ENCODE peak calls at places on chromosomes 1 and 21, in five cellular contexts. N is NCI-H1105; S is Kasumi-1; Y is activated T-cell treated with anti-CD3 and anti-CD28 coated beads for 1 hour; M is activated CD4-positive, alpha-beta T cell treated with anti-CD3 and anti-CD28 coated beads, Interleukin-2, amount 50 U/mL, for 1 hour. F is an unnamed sample.
A peak's percentile ranks its signal among the peaks of the same experiment; 100 is the strongest.

GRCh38 chr1:94110946-94111740 is 9.8 kb downstream of the ABCA4 start:
- DNase-seq in N (no peak), S (no peak), Y (no peak), M (no peak), F (no peak)

GRCh38 chr1:38009088-38009840 is 3.3 kb upstream of the UTP11 start:
- DNase-seq in N (no peak), S (peak; percentile 95), Y (no peak), M (no peak), F (peak; percentile 39)

GRCh38 chr1:54053745-54054437 is 483 bp downstream of the TCEANC2 start:
- DNase-seq in N (no peak), S (peak; percentile 38), Y (no peak), M (no peak), F (no peak)

GRCh38 chr1:167251482-167251881 is 30.8 kb downstream of the POU2F1 start:
- DNase-seq in N (no peak), S (no peak), Y (no peak), M (no peak), F (no peak)

GRCh38 chr1:234666206-234666605 is 56.2 kb upstream of the IRF2BP2 start:
- DNase-seq in N (no peak), S (no peak), Y (no peak), M (no peak), F (no peak)

GRCh38 chr1:227006397-227006796 is 66.3 kb downstream of the COQ8A start:
- DNase-seq in N (no peak), S (no peak), Y (no peak), M (no peak), F (no peak)

GRCh38 chr1:241269116-241269515 is 87.9 kb downstream of the RGS7 start:
- DNase-seq in N (no peak), S (no peak), Y (no peak), M (no peak), F (no peak)

GRCh38 chr1:202221911-202222909 is 28.6 kb downstream of the LGR6 start:
- DNase-seq in N (peak; percentile 11), S (no peak), Y (no peak), M (no peak), F (no peak)

GRCh38 chr1:37475380-37476086 is 1.2 kb downstream of the ZC3H12A start:
- DNase-seq in N (no peak), S (no peak), Y (no peak), M (no peak), F (no peak)

GRCh38 chr1:8718878-8719361 is 98.5 kb downstream of the RERE start:
- DNase-seq in N (no peak), S (no peak), Y (no peak), M (no peak), F (no peak)

GRCh38 chr1:85200870-85201339 is at the start of gene SYDE2:
- DNase-seq in N (peak; percentile 58), S (peak; percentile 88), Y (peak; percentile 66), M (peak; percentile 77), F (peak; percentile 73)

GRCh38 chr1:53550201-53550741 is 91.1 kb downstream of the DMRTB1 start:
- DNase-seq in N (no peak), S (no peak), Y (no peak), M (no peak), F (no peak)

GRCh38 chr1:160168609-160169369 is 17.4 kb downstream of the ATP1A4 start:
- DNase-seq in N (no peak), S (no peak), Y (no peak), M (no peak), F (no peak)

GRCh38 chr1:164635074-164635783 is 76.2 kb downstream of the PBX1 start:
- DNase-seq in N (no peak), S (no peak), Y (no peak), M (no peak), F (no peak)

GRCh38 chr1:89708727-89709375 is 75.9 kb downstream of the LRRC8C start:
- DNase-seq in N (no peak), S (no peak), Y (no peak), M (no peak), F (no peak)

GRCh38 chr1:233598891-233599541 is 14.9 kb upstream of the KCNK1 start:
- DNase-seq in N (no peak), S (no peak), Y (no peak), M (no peak), F (no peak)

GRCh38 chr21:33968082-33968997 is 52.7 kb upstream of the ATP5PO start:
- DNase-seq in N (no peak), S (peak; percentile 21), Y (no peak), M (no peak), F (no peak)

F was measured in effector memory CD8-positive, alpha-beta T cell.